ENCODE peak calls at places on chromosomes 2 and 18, in nine cellular contexts. P is MM.1S, F is HCT116, D is neural progenitor cell, O is hepatocyte, T is PC-3, A is GM23338, M is OCI-LY7, S is SK-N-SH. B is an unnamed sample.
A peak's percentile ranks its signal among the peaks of the same experiment; 100 is the strongest.

GRCh38 chr2:118085173-118086023 is 2.9 kb upstream of the INSIG2 start:
- DNase-seq in P (no peak), F (no peak), D (no peak), O (peak; percentile 27), T (peak; percentile 57), A (no peak), M (no peak), S (no peak), B (no peak)

GRCh38 chr2:40118622-40119021 is 333.3 kb downstream of the SLC8A1 start:
- DNase-seq in P (no peak), F (no peak), D (no peak), O (no peak), T (no peak), A (no peak), M (no peak), S (no peak), B (no peak)

GRCh38 chr18:26777316-26778053 is 88.0 kb downstream of the AQP4 start:
- DNase-seq in P (no peak), F (no peak), D (peak; percentile 28), O (peak; percentile 19), T (peak; percentile 14), A (peak; percentile 75), M (no peak), S (no peak), B (no peak)

GRCh38 chr2:205411558-205411957 is 270.7 kb upstream of the NRP2 start:
- DNase-seq in P (no peak), F (no peak), D (no peak), O (no peak), T (no peak), A (no peak), M (no peak), S (no peak), B (no peak)

GRCh38 chr2:102437122-102437521 is 14.2 kb downstream of the IL18RAP start:
- DNase-seq in P (no peak), F (no peak), D (no peak), O (no peak), T (no peak), A (no peak), M (no peak), S (no peak), B (peak; percentile 16)

GRCh38 chr2:218217366-218218309 is 649 bp downstream of the ARPC2 start:
- DNase-seq in P (peak; percentile 40), F (no peak), D (peak; percentile 60), O (peak; percentile 76), T (peak; percentile 25), A (peak; percentile 68), M (peak; percentile 68), S (peak; percentile 11), B (peak; percentile 73)

GRCh38 chr2:50720695-50721314 is 311.1 kb downstream of the NRXN1 start:
- DNase-seq in P (no peak), F (no peak), D (peak; percentile 63), O (no peak), T (no peak), A (peak; percentile 78), M (no peak), S (no peak), B (no peak)

GRCh38 chr2:112996635-112997034 is 8.6 kb upstream of the IL36A start:
- DNase-seq in P (peak; percentile 95), F (no peak), D (no peak), O (no peak), T (no peak), A (peak; percentile 0), M (peak; percentile 15), S (no peak), B (no peak)

GRCh38 chr2:65512783-65513182 is 80.4 kb upstream of the SPRED2 start:
- DNase-seq in P (no peak), F (no peak), D (no peak), O (no peak), T (no peak), A (no peak), M (no peak), S (no peak), B (no peak)

GRCh38 chr2:220276736-220277444 is 649.5 kb downstream of the SLC4A3 start:
- DNase-seq in P (no peak), F (no peak), D (no peak), O (no peak), T (peak; percentile 32), A (no peak), M (no peak), S (no peak), B (peak; percentile 80)

GRCh38 chr18:70491734-70492348 is 203.0 kb downstream of the SOCS6 start:
- DNase-seq in P (peak; percentile 72), F (peak; percentile 68), D (peak; percentile 81), O (peak; percentile 67), T (peak; percentile 80), A (peak; percentile 77), M (peak; percentile 24), S (peak; percentile 55), B (peak; percentile 70)

GRCh38 chr2:19312949-19313348 is 45.5 kb downstream of the OSR1 start:
- DNase-seq in P (no peak), F (peak; percentile 4), D (peak; percentile 33), O (peak; percentile 31), T (peak; percentile 61), A (peak; percentile 60), M (peak; percentile 15), S (peak; percentile 28), B (peak; percentile 69)

GRCh38 chr2:230408244-230408842 is 7.7 kb upstream of the SP100 start:
- DNase-seq in P (no peak), F (no peak), D (no peak), O (no peak), T (peak; percentile 73), A (no peak), M (no peak), S (no peak), B (peak; percentile 94)

GRCh38 chr2:217998926-217999633 is 3.7 kb downstream of the TNS1 start:
- DNase-seq in P (no peak), F (no peak), D (no peak), O (no peak), T (no peak), A (no peak), M (no peak), S (no peak), B (peak; percentile 23)

GRCh38 chr2:147165682-147166081 is 679.1 kb upstream of the ACVR2A start:
- DNase-seq in P (no peak), F (no peak), D (no peak), O (no peak), T (no peak), A (no peak), M (no peak), S (no peak), B (peak; percentile 46)

GRCh38 chr2:230230087-230230486 is 4.6 kb downstream of the SP140 start:
- DNase-seq in P (no peak), F (no peak), D (no peak), O (no peak), T (peak; percentile 48), A (peak; percentile 53), M (no peak), S (no peak), B (peak; percentile 3)

GRCh38 chr2:74513605-74514367 is 464 bp upstream of the TLX2 start:
- DNase-seq in P (no peak), F (no peak), D (peak; percentile 54), O (no peak), T (peak; percentile 49), A (peak; percentile 65), M (no peak), S (no peak), B (peak; percentile 45)

GRCh38 chr2:234133004-234133403 is 82.5 kb downstream of the SPP2 start:
- DNase-seq in P (no peak), F (no peak), D (no peak), O (no peak), T (peak; percentile 85), A (no peak), M (no peak), S (no peak), B (peak; percentile 49)

GRCh38 chr2:227510620-227510958 is 38.6 kb downstream of the AGFG1 start:
- DNase-seq in P (no peak), F (no peak), D (no peak), O (no peak), T (no peak), A (no peak), M (no peak), S (no peak), B (no peak)

GRCh38 chr2:227513113-227513512 is 41.2 kb downstream of the AGFG1 start:
- DNase-seq in P (no peak), F (no peak), D (no peak), O (no peak), T (no peak), A (no peak), M (no peak), S (peak; percentile 13), B (peak; percentile 29)

GRCh38 chr2:227511955-227512354 is 40.0 kb downstream of the AGFG1 start:
- DNase-seq in P (no peak), F (no peak), D (no peak), O (no peak), T (no peak), A (no peak), M (no peak), S (no peak), B (no peak)

GRCh38 chr2:227509824-227510619 is 38.1 kb downstream of the AGFG1 start:
- DNase-seq in P (no peak), F (peak; percentile 59), D (no peak), O (no peak), T (peak; percentile 76), A (peak; percentile 32), M (no peak), S (peak; percentile 55), B (peak; percentile 57)

GRCh38 chr2:227511239-227511930 is 39.4 kb downstream of the AGFG1 start:
- DNase-seq in P (no peak), F (no peak), D (no peak), O (no peak), T (no peak), A (no peak), M (no peak), S (no peak), B (no peak)
- H3K4me1 ChIP-seq in P (no peaks in the 10 kb centered on the region), F (peaks cover 38% of the 10 kb centered on the region), D (peaks cover 39% of the 10 kb centered on the region), O (peaks cover 38% of the 10 kb centered on the region), T (peaks cover 30% of the 10 kb centered on the region), A (peaks cover 73% of the 10 kb centered on the region), M (no peaks in the 10 kb centered on the region), S (peaks cover 31% of the 10 kb centered on the region), B (peaks cover 47% of the 10 kb centered on the region)

DNA sequence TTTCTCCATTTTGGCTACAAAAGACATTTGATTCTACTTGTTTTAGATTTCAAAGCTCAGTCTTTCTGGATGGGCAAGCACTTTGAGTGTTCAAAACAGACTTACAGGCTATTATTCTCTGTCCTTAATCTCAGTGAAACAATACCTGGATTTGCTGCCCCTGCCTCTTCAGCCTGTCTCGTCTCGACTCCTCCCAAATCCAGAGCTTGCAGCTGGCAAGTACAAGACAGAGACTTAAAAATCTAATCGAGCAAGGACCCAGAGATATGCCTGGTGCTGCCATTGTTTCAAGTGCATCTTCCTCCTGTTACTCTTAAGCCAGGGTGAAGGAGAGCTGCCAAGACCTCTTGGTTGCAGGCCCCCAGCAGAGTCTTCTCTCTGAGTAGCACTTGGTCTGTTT is 59.2 kb downstream of the LRRC30 start:
- DNase-seq in P (no peak), F (no peak), D (peak; percentile 87), O (no peak), T (no peak), A (no peak), M (no peak), S (no peak), B (no peak)
- TF ChIP-seq EZH2phosphoT487 in P (no peak), F (no peak), D (peak; percentile 44), O (no peak), T (no peak), A (no peak), M (no peak), S (no peak), B (no peak)

GRCh38 chr2:128026422-128027277 is 1.2 kb downstream of the SAP130 start:
- DNase-seq in P (no peak), F (no peak), D (no peak), O (peak; percentile 8), T (peak; percentile 20), A (peak; percentile 47), M (no peak), S (no peak), B (peak; percentile 45)
- H3K4me2 ChIP-seq in P (peak overlapping the region; percentile 67), F (peak overlapping the region; percentile 82), D (peak overlapping the region; percentile 95), O (peak overlapping the region; percentile 77), T (peak overlapping the region; percentile 90), A (peak overlapping the region; percentile 86), M (peak overlapping the region; percentile 70), S (peak overlapping the region; percentile 86), B (peak overlapping the region; percentile 90)

GRCh38 chr18:7895346-7895745 is 328.2 kb downstream of the PTPRM start:
- DNase-seq in P (no peak), F (no peak), D (no peak), O (no peak), T (no peak), A (no peak), M (no peak), S (no peak), B (no peak)
- H3K4me1 ChIP-seq in P (no peaks in the 10 kb centered on the region), F (no peaks in the 10 kb centered on the region), D (peaks cover 40% of the 10 kb centered on the region), O (no peaks in the 10 kb centered on the region), T (peaks cover 8% of the 10 kb centered on the region), A (no peaks in the 10 kb centered on the region), M (no peaks in the 10 kb centered on the region), S (no peaks in the 10 kb centered on the region), B (no peaks in the 10 kb centered on the region)